ENCODE peak calls at places on chromosomes 12 and 14, in five cellular contexts. K, M, Y, Q and C are unnamed samples.

GRCh38 chr12:56084958-56085543 is 5.1 kb downstream of the ERBB3 start:
- DNase-seq in K (no peak), M (no peak), Y (peak), Q (peak), C (no peak)

GRCh38 chr14:72855913-72856312 is 38.0 kb downstream of the DPF3 start:
- DNase-seq in K (no peak), M (peak), Y (no peak), Q (no peak), C (no peak)

GRCh38 chr12:45200497-45201043 is 15.3 kb upstream of the ANO6 start:
- DNase-seq in K (no peak), M (peak), Y (no peak), Q (peak), C (no peak)

GRCh38 chr12:118035194-118036041 is 18.9 kb downstream of the RFC5 start:
- DNase-seq in K (no peak), M (peak), Y (no peak), Q (peak), C (no peak)

GRCh38 chr12:60844875-60845274 is 1249.0 kb downstream of the SLC16A7 start:
- DNase-seq in K (no peak), M (no peak), Y (no peak), Q (no peak), C (no peak)

GRCh38 chr12:77253321-77253720 is 188.0 kb upstream of the E2F7 start:
- DNase-seq in K (no peak), M (no peak), Y (no peak), Q (no peak), C (no peak)

GRCh38 chr12:58310368-58310767 is 369.0 kb downstream of the ATP23 start:
- DNase-seq in K (no peak), M (peak), Y (no peak), Q (peak), C (no peak)

GRCh38 chr12:89490922-89491321 is 33.7 kb downstream of the GALNT4 start:
- DNase-seq in K (no peak), M (no peak), Y (no peak), Q (no peak), C (no peak)

GRCh38 chr12:122130150-122130549 is 43.9 kb downstream of the IL31 start:
- DNase-seq in K (no peak), M (no peak), Y (no peak), Q (no peak), C (no peak)

GRCh38 chr12:14442221-14442881 is 76.9 kb downstream of the ATF7IP start:
- DNase-seq in K (no peak), M (peak), Y (no peak), Q (peak), C (no peak)

GRCh38 chr12:38465020-38465419 is 148.4 kb downstream of the ALG10B start:
- DNase-seq in K (no peak), M (no peak), Y (no peak), Q (no peak), C (no peak)

GRCh38 chr12:131618303-131618658 is 92.6 kb upstream of the SFSWAP start:
- DNase-seq in K (no peak), M (peak), Y (no peak), Q (peak), C (no peak)

GRCh38 chr12:132398386-132398991 is 69.1 kb upstream of the GALNT9 start:
- DNase-seq in K (no peak), M (no peak), Y (peak), Q (no peak), C (peak)

GRCh38 chr12:64187370-64187769 is 34.7 kb downstream of the KICS2 start:
- DNase-seq in K (no peak), M (peak), Y (no peak), Q (peak), C (no peak)

GRCh38 chr12:76569685-76570604 is 10.4 kb upstream of the OSBPL8 start:
- DNase-seq in K (peak), M (no peak), Y (no peak), Q (no peak), C (no peak)

GRCh38 chr12:107019546-107019945 is 32.6 kb upstream of the MTERF2 start:
- DNase-seq in K (no peak), M (no peak), Y (no peak), Q (no peak), C (no peak)
- H3K4me3 ChIP-seq in K (no peak), M (no peak), Y (no peak), Q (no peak), C (no peak)

GRCh38 chr14:100290607-100291304 is 15.5 kb downstream of the SLC25A29 start:
- DNase-seq in K (no peak), M (no peak), Y (no peak), Q (no peak), C (peak)
- H3K4me3 ChIP-seq in K (no peak), M (no peak), Y (no peak), Q (no peak), C (no peak)

GRCh38 chr14:75727124-75727523 is 66.1 kb downstream of the TTLL5 start:
- DNase-seq in K (no peak), M (no peak), Y (no peak), Q (no peak), C (no peak)

GRCh38 chr14:75723716-75724115 is 62.7 kb downstream of the TTLL5 start:
- DNase-seq in K (no peak), M (no peak), Y (no peak), Q (peak), C (no peak)

GRCh38 chr14:75726326-75726725 is 65.3 kb downstream of the TTLL5 start:
- DNase-seq in K (no peak), M (no peak), Y (no peak), Q (no peak), C (no peak)

GRCh38 chr14:75725481-75725880 is 64.4 kb downstream of the TTLL5 start:
- DNase-seq in K (no peak), M (no peak), Y (no peak), Q (no peak), C (no peak)

DNA sequence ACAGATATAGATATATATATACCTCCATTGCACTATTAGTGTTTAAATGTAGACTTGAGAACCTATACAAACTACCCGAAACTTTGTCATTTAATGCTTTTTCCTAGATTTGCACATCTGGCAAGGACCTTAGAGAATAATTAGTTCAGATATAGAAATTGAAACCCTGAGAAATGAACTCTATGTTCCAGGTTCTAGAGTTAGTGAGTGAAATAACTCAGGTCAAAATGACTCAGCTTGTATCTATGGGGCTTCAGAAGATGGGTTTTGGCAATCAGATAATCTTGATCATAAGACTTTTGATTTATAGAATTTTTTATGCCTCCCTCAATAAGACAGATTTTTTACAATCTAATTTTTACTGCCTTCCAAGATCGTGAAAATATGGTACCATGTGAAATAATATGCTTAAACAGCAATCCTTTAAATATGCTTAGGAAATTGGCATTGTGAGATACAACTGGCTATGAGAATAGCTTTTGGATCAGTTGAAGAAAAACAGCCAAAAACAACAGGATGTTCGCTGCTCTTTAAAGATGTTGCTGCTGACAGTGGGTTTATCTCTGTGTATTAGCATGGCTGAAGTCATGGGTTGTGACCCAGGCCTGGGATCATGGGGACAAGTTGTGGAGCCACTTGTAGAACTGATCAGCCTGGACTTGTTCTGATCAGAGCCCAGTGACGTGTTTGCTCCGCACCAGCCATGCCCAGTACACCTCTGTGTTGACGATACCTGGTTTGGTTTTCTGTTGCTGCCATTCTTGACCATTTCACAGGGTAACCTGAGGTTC is 63.6 kb downstream of the TTLL5 start:
- DNase-seq in K (no peak), M (no peak), Y (no peak), Q (no peak), C (no peak)
- H3K4me3 ChIP-seq in K (no peak), M (no peak), Y (no peak), Q (no peak), C (no peak)

GRCh38 chr14:76957224-76957881 is 71.2 kb downstream of the IRF2BPL start:
- DNase-seq in K (no peak), M (no peak), Y (no peak), Q (no peak), C (no peak)
- H3K4me3 ChIP-seq in K (peak), M (no peak), Y (no peak), Q (no peak), C (no peak)

DNA sequence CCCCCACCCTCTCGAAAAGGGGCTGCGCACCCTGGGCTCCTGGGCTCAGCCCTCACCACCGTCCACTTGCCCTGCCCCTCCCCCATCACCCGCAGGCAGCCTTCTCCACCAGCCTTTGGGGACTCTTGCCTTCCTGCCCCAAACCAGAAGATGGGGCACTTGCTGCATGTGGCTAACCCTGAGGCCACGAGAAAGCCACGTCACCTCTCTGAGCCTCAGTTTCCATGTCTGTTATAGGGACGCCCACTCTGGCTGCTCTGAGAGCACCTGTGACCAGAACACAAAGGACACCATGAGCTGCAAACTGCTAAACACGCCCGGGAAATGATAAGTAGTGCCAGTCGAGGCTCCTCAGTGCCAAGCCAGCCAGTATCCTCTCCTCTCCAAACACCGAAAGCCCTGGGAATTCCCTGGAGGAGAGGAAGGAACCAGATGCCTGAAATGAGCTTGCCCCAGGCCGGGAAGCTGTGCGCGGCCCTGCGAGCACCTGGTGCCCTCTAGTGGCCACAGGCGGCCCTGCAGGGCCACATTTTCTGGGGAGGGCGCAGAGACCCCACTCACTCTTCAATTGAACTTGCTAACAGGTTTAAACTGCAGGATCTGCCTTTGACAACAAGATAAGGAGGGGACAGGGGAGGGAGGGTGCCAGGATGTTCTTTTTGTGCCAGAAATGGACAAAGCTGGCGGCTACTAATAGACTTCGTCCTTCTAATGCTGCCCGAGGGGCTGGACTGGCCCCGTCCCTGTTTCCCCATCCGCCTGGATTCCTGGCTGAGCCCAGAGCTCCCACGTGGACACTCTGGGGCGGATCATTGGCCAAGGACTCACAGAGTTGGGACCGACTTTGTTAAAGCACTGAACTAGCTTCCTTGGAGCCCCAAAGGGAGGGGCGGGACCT is 10.2 kb upstream of the SERPINA9 start:
- DNase-seq in K (peak), M (peak), Y (peak), Q (peak), C (peak)
- H3K4me3 ChIP-seq in K (no peak), M (no peak), Y (peak), Q (peak), C (peak)

GRCh38 chr12:53775478-53776145 is 23.8 kb upstream of the CISTR start:
- DNase-seq in K (no peak), M (no peak), Y (no peak), Q (no peak), C (no peak)
- H3K4me3 ChIP-seq in K (no peak), M (peak), Y (no peak), Q (no peak), C (no peak)

DNA sequence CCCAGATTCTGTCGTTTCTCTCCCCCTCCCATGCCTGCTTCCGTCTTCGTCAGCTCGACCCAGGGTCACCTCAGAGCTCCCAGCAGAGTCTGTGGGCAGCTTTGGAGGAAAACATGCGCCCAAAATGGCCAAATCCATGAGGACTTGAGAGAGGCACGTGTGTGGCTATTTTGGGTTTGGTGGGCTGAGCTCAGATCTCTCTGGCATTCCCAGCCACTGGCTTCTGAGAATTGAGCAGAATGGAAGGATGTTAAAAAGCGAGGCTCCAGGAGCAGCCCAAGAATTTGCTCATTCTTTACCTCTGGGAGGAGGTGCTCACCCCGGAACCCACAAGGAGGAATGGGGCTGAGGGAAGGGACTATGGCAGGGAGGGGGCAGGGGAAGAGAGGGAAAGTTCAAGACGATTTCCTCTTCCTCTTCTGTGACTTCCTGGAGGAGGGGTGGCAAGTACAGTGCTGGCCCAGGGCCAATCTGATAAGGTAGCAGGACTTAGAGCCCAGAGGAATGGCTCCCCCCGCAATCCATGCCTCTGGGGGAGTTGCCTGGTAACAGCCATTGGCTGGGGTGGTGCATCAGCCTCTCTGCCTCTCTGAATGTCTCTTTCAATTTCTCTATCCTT is 20.1 kb downstream of the TSPAN9 start:
- DNase-seq in K (no peak), M (peak), Y (peak), Q (peak), C (no peak)
- H3K4me3 ChIP-seq in K (no peak), M (peak), Y (peak), Q (no peak), C (no peak)

GRCh38 chr12:108491256-108491655 is 23.8 kb upstream of the FICD start:
- DNase-seq in K (no peak), M (no peak), Y (no peak), Q (no peak), C (no peak)

GRCh38 chr12:108498136-108498535 is 16.9 kb upstream of the FICD start:
- DNase-seq in K (no peak), M (no peak), Y (no peak), Q (no peak), C (no peak)

GRCh38 chr12:108495054-108495453 is 20.0 kb upstream of the FICD start:
- DNase-seq in K (no peak), M (peak), Y (no peak), Q (peak), C (no peak)

DNA sequence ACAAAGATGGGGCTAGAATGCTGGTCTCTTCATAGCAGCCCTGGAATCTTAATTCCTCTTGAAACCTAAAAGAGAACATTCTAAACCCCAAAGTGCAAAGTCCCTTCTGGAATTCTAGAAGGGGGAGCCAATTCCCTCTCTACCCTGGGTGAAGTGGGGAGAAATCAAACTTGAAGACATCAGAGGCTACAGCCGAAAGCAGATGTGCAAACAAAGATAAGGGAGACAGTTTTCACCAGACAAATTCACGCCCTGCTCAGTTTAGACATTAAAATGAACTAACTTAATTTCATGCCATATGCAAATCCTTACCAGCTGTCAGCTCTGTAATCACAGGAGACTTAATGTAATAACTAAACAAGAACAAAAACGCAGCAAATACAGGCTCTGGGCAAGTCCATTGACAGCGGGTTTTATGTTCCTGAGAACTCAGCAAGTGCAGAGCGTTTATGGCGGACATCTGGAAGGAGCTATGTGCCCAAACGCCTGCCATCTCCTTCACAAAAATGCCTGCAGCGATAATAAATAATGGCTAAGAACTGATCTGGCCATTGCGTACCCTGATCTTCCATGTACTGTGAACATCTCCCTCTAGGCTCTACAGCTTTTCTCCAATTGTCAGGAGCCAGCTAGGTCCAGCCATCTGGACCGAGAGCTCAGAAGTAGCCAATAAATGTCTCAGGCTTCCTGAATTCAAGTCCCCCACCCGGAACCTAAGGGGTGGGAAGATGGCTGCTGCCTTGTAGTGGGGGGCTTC is 19.1 kb upstream of the FICD start:
- DNase-seq in K (no peak), M (no peak), Y (no peak), Q (no peak), C (no peak)
- H3K4me3 ChIP-seq in K (no peak), M (no peak), Y (no peak), Q (no peak), C (no peak)